ENCODE peak calls at places on chromosomes 16 and 17, in nine cellular contexts. One of them, this sample, is unnamed. For H3K27me3 and H3K9me3, the result is how much of the 10 kb centered on the place peaks cover.

GRCh38 chr17:71936977-71937376 is 183.8 kb upstream of the SOX9 start:
- DNase-seq in ascending aorta: no peak
- DNase-seq in AG04450: no peak
- DNase-seq in PC-9: peak
- DNase-seq in colonic mucosa: no peak
- DNase-seq in left lung: no peak
- DNase-seq in transverse colon: no peak
- DNase-seq in CD8-positive, alpha-beta T cell: no peak
- DNase-seq in GM12878: no peak
- DNase-seq in this sample: peak

GRCh38 chr17:41013606-41014005 is 4.7 kb upstream of the KRTAP3-1 start:
- DNase-seq in transverse colon: no peak
- DNase-seq in PC-9: no peak
- DNase-seq in AG04450: peak
- DNase-seq in CD8-positive, alpha-beta T cell: no peak
- DNase-seq in ascending aorta: no peak
- DNase-seq in GM12878: no peak
- DNase-seq in left lung: no peak
- DNase-seq in colonic mucosa: no peak
- DNase-seq in this sample: no peak

GRCh38 chr16:50037791-50038190 is 12.8 kb downstream of the CNEP1R1 start:
- DNase-seq in PC-9: no peak
- DNase-seq in left lung: no peak
- DNase-seq in GM12878: no peak
- DNase-seq in ascending aorta: no peak
- DNase-seq in colonic mucosa: no peak
- DNase-seq in CD8-positive, alpha-beta T cell: no peak
- DNase-seq in transverse colon: no peak
- DNase-seq in AG04450: no peak
- DNase-seq in this sample: no peak

GRCh38 chr17:64406321-64407200 is 15.9 kb upstream of the PECAM1 start:
- DNase-seq in PC-9: no peak
- DNase-seq in transverse colon: no peak
- DNase-seq in left lung: no peak
- DNase-seq in ascending aorta: no peak
- DNase-seq in colonic mucosa: no peak
- DNase-seq in AG04450: no peak
- DNase-seq in CD8-positive, alpha-beta T cell: no peak
- DNase-seq in GM12878: no peak
- DNase-seq in this sample: no peak

GRCh38 chr17:57067781-57068180 is 17.3 kb upstream of the AKAP1 start:
- DNase-seq in left lung: no peak
- DNase-seq in transverse colon: no peak
- DNase-seq in ascending aorta: no peak
- DNase-seq in AG04450: no peak
- DNase-seq in colonic mucosa: no peak
- DNase-seq in GM12878: no peak
- DNase-seq in CD8-positive, alpha-beta T cell: no peak
- DNase-seq in PC-9: no peak
- DNase-seq in this sample: no peak

GRCh38 chr16:88810868-88811599 is 694 bp downstream of the APRT start:
- DNase-seq in AG04450: peak
- DNase-seq in ascending aorta: peak
- DNase-seq in transverse colon: peak
- DNase-seq in PC-9: no peak
- DNase-seq in left lung: peak
- DNase-seq in CD8-positive, alpha-beta T cell: peak
- DNase-seq in colonic mucosa: peak
- DNase-seq in GM12878: no peak
- DNase-seq in this sample: peak

GRCh38 chr17:15340966-15341365 is 431 bp downstream of the TEKT3 start:
- DNase-seq in ascending aorta: no peak
- DNase-seq in transverse colon: no peak
- DNase-seq in left lung: no peak
- DNase-seq in CD8-positive, alpha-beta T cell: no peak
- DNase-seq in GM12878: no peak
- DNase-seq in PC-9: no peak
- DNase-seq in colonic mucosa: no peak
- DNase-seq in AG04450: no peak
- DNase-seq in this sample: no peak

GRCh38 chr17:74592087-74592990 is at the start of gene CD300LD:
- DNase-seq in CD8-positive, alpha-beta T cell: no peak
- DNase-seq in GM12878: no peak
- DNase-seq in AG04450: no peak
- DNase-seq in PC-9: no peak
- DNase-seq in left lung: no peak
- DNase-seq in colonic mucosa: no peak
- DNase-seq in transverse colon: no peak
- DNase-seq in ascending aorta: no peak
- DNase-seq in this sample: no peak

GRCh38 chr16:84271866-84272265 is 22.8 kb upstream of the WFDC1 start:
- DNase-seq in left lung: no peak
- DNase-seq in GM12878: no peak
- DNase-seq in ascending aorta: no peak
- DNase-seq in AG04450: no peak
- DNase-seq in transverse colon: no peak
- DNase-seq in PC-9: no peak
- DNase-seq in colonic mucosa: no peak
- DNase-seq in CD8-positive, alpha-beta T cell: no peak
- DNase-seq in this sample: no peak

GRCh38 chr17:8954339-8954738 is 11.2 kb downstream of the PIK3R5 start:
- DNase-seq in transverse colon: peak
- DNase-seq in CD8-positive, alpha-beta T cell: peak
- DNase-seq in ascending aorta: peak
- DNase-seq in colonic mucosa: peak
- DNase-seq in PC-9: no peak
- DNase-seq in left lung: peak
- DNase-seq in AG04450: no peak
- DNase-seq in GM12878: no peak
- DNase-seq in this sample: no peak

GRCh38 chr17:27609606-27610303 is 21.2 kb upstream of the LGALS9 start:
- DNase-seq in AG04450: no peak
- DNase-seq in PC-9: no peak
- DNase-seq in ascending aorta: no peak
- DNase-seq in left lung: no peak
- DNase-seq in GM12878: no peak
- DNase-seq in colonic mucosa: peak
- DNase-seq in CD8-positive, alpha-beta T cell: no peak
- DNase-seq in transverse colon: peak
- DNase-seq in this sample: no peak

GRCh38 chr17:76737676-76738467 is at the start of gene MFSD11:
- DNase-seq in CD8-positive, alpha-beta T cell: peak
- DNase-seq in GM12878: no peak
- DNase-seq in ascending aorta: peak
- DNase-seq in left lung: peak
- DNase-seq in PC-9: peak
- DNase-seq in transverse colon: peak
- DNase-seq in colonic mucosa: peak
- DNase-seq in AG04450: peak
- DNase-seq in this sample: peak

GRCh38 chr16:55253987-55254386 is 70.0 kb upstream of the IRX6 start:
- DNase-seq in ascending aorta: no peak
- DNase-seq in GM12878: no peak
- DNase-seq in CD8-positive, alpha-beta T cell: no peak
- DNase-seq in AG04450: no peak
- DNase-seq in colonic mucosa: no peak
- DNase-seq in left lung: no peak
- DNase-seq in PC-9: no peak
- DNase-seq in transverse colon: no peak
- DNase-seq in this sample: no peak

GRCh38 chr16:28609631-28610594 is at the start of gene SULT1A1:
- DNase-seq in left lung: peak
- DNase-seq in CD8-positive, alpha-beta T cell: no peak
- DNase-seq in PC-9: peak
- DNase-seq in colonic mucosa: peak
- DNase-seq in transverse colon: peak
- DNase-seq in ascending aorta: peak
- DNase-seq in GM12878: no peak
- DNase-seq in AG04450: no peak
- DNase-seq in this sample: no peak

GRCh38 chr16:56610017-56610608 is 1.7 kb downstream of the MT2A start:
- DNase-seq in CD8-positive, alpha-beta T cell: peak
- DNase-seq in ascending aorta: peak
- DNase-seq in PC-9: peak
- DNase-seq in AG04450: no peak
- DNase-seq in left lung: peak
- DNase-seq in colonic mucosa: peak
- DNase-seq in transverse colon: peak
- DNase-seq in GM12878: peak
- DNase-seq in this sample: peak

GRCh38 chr17:18258356-18259038 is at the start of gene FLII:
- DNase-seq in left lung: peak
- DNase-seq in GM12878: no peak
- DNase-seq in AG04450: no peak
- DNase-seq in colonic mucosa: peak
- DNase-seq in CD8-positive, alpha-beta T cell: peak
- DNase-seq in PC-9: peak
- DNase-seq in transverse colon: peak
- DNase-seq in ascending aorta: peak
- DNase-seq in this sample: peak

GRCh38 chr17:63831505-63831904 is 4.0 kb upstream of the FTSJ3 start:
- DNase-seq in transverse colon: no peak
- DNase-seq in GM12878: no peak
- DNase-seq in AG04450: no peak
- DNase-seq in colonic mucosa: no peak
- DNase-seq in left lung: no peak
- DNase-seq in CD8-positive, alpha-beta T cell: no peak
- DNase-seq in ascending aorta: no peak
- DNase-seq in PC-9: no peak
- DNase-seq in this sample: no peak

GRCh38 chr17:72421128-72422092 is 300.6 kb downstream of the SOX9 start:
- DNase-seq in transverse colon: peak
- DNase-seq in CD8-positive, alpha-beta T cell: no peak
- DNase-seq in GM12878: peak
- DNase-seq in AG04450: peak
- DNase-seq in ascending aorta: no peak
- DNase-seq in colonic mucosa: peak
- DNase-seq in PC-9: peak
- DNase-seq in left lung: peak
- DNase-seq in this sample: peak

GRCh38 chr16:31427441-31428276 is 501 bp downstream of the COX6A2 start:
- DNase-seq in AG04450: no peak
- DNase-seq in colonic mucosa: peak
- DNase-seq in left lung: peak
- DNase-seq in PC-9: no peak
- DNase-seq in GM12878: no peak
- DNase-seq in transverse colon: peak
- DNase-seq in CD8-positive, alpha-beta T cell: peak
- DNase-seq in ascending aorta: peak
- DNase-seq in this sample: peak

GRCh38 chr17:46925185-46925858 is 2.4 kb downstream of the GOSR2 start:
- DNase-seq in GM12878: no peak
- DNase-seq in CD8-positive, alpha-beta T cell: no peak
- DNase-seq in AG04450: no peak
- DNase-seq in transverse colon: no peak
- DNase-seq in PC-9: no peak
- DNase-seq in left lung: no peak
- DNase-seq in ascending aorta: no peak
- DNase-seq in colonic mucosa: no peak
- DNase-seq in this sample: no peak

GRCh38 chr16:26510924-26511323 is 555.8 kb upstream of the C16orf82 start:
- DNase-seq in AG04450: no peak
- DNase-seq in ascending aorta: no peak
- DNase-seq in left lung: no peak
- DNase-seq in colonic mucosa: no peak
- DNase-seq in PC-9: no peak
- DNase-seq in GM12878: no peak
- DNase-seq in CD8-positive, alpha-beta T cell: no peak
- DNase-seq in transverse colon: no peak
- DNase-seq in this sample: no peak

GRCh38 chr17:44097110-44097810 is 26.2 kb downstream of the HDAC5 start:
- DNase-seq in colonic mucosa: no peak
- DNase-seq in AG04450: no peak
- DNase-seq in PC-9: peak
- DNase-seq in ascending aorta: no peak
- DNase-seq in CD8-positive, alpha-beta T cell: no peak
- DNase-seq in left lung: no peak
- DNase-seq in transverse colon: no peak
- DNase-seq in GM12878: no peak
- DNase-seq in this sample: no peak

GRCh38 chr16:80982646-80983045 is 24.0 kb downstream of the CMC2 start:
- DNase-seq in transverse colon: no peak
- DNase-seq in colonic mucosa: no peak
- DNase-seq in ascending aorta: no peak
- DNase-seq in left lung: no peak
- DNase-seq in AG04450: no peak
- DNase-seq in GM12878: no peak
- DNase-seq in PC-9: no peak
- DNase-seq in CD8-positive, alpha-beta T cell: no peak
- DNase-seq in this sample: no peak

GRCh38 chr17:45867171-45867570 is 22.5 kb downstream of the SPPL2C start:
- DNase-seq in left lung: no peak
- DNase-seq in transverse colon: no peak
- DNase-seq in GM12878: no peak
- DNase-seq in colonic mucosa: no peak
- DNase-seq in CD8-positive, alpha-beta T cell: no peak
- DNase-seq in PC-9: no peak
- DNase-seq in ascending aorta: no peak
- DNase-seq in AG04450: no peak
- DNase-seq in this sample: no peak
- H3K27me3 ChIP-seq in left lung: under half
- H3K27me3 ChIP-seq in transverse colon: under half
- H3K27me3 ChIP-seq in GM12878: under half
- H3K27me3 ChIP-seq in colonic mucosa: under half
- H3K27me3 ChIP-seq in CD8-positive, alpha-beta T cell: under half
- H3K27me3 ChIP-seq in PC-9: half or more
- H3K27me3 ChIP-seq in ascending aorta: under half
- H3K27me3 ChIP-seq in AG04450: under half
- H3K27me3 ChIP-seq in this sample: under half

GRCh38 chr16:15055141-15056053 is 477 bp downstream of the NTAN1 start:
- DNase-seq in ascending aorta: no peak
- DNase-seq in left lung: peak
- DNase-seq in GM12878: no peak
- DNase-seq in colonic mucosa: peak
- DNase-seq in CD8-positive, alpha-beta T cell: peak
- DNase-seq in PC-9: no peak
- DNase-seq in AG04450: no peak
- DNase-seq in transverse colon: peak
- DNase-seq in this sample: no peak
- TF ChIP-seq CTCF in ascending aorta: no peak
- TF ChIP-seq CTCF in left lung: no peak
- TF ChIP-seq CTCF in GM12878: peak
- TF ChIP-seq CTCF in colonic mucosa: no peak
- TF ChIP-seq CTCF in CD8-positive, alpha-beta T cell: peak
- TF ChIP-seq CTCF in PC-9: peak
- TF ChIP-seq CTCF in AG04450: peak
- TF ChIP-seq CTCF in transverse colon: no peak
- TF ChIP-seq CTCF in this sample: peak

GRCh38 chr17:78105551-78105950 is 23.0 kb downstream of the TMC6 start:
- DNase-seq in CD8-positive, alpha-beta T cell: no peak
- DNase-seq in transverse colon: peak
- DNase-seq in left lung: no peak
- DNase-seq in colonic mucosa: no peak
- DNase-seq in PC-9: no peak
- DNase-seq in AG04450: no peak
- DNase-seq in GM12878: no peak
- DNase-seq in ascending aorta: no peak
- DNase-seq in this sample: no peak
- H3K9me3 ChIP-seq in CD8-positive, alpha-beta T cell: under half
- H3K9me3 ChIP-seq in transverse colon: under half
- H3K9me3 ChIP-seq in left lung: under half
- H3K9me3 ChIP-seq in colonic mucosa: under half
- H3K9me3 ChIP-seq in PC-9: under half
- H3K9me3 ChIP-seq in AG04450: under half
- H3K9me3 ChIP-seq in GM12878: under half
- H3K9me3 ChIP-seq in ascending aorta: under half
- H3K9me3 ChIP-seq in this sample: under half

GRCh38 chr17:66898536-66898935 is 63.6 kb downstream of the CACNG5 start:
- DNase-seq in GM12878: no peak
- DNase-seq in PC-9: no peak
- DNase-seq in CD8-positive, alpha-beta T cell: no peak
- DNase-seq in colonic mucosa: no peak
- DNase-seq in transverse colon: no peak
- DNase-seq in AG04450: no peak
- DNase-seq in ascending aorta: no peak
- DNase-seq in left lung: no peak
- DNase-seq in this sample: no peak
- H3K27me3 ChIP-seq in GM12878: under half
- H3K27me3 ChIP-seq in PC-9: under half
- H3K27me3 ChIP-seq in CD8-positive, alpha-beta T cell: under half
- H3K27me3 ChIP-seq in colonic mucosa: under half
- H3K27me3 ChIP-seq in transverse colon: under half
- H3K27me3 ChIP-seq in AG04450: under half
- H3K27me3 ChIP-seq in ascending aorta: under half
- H3K27me3 ChIP-seq in left lung: under half
- H3K27me3 ChIP-seq in this sample: under half